ENCODE peak calls at places on chromosomes 13 and 19, in seven cellular contexts. A is body of pancreas, D is lower leg skin, N is hippocampal formation, L is H9, M is GM04504, Q is RPMI7951. E is an unnamed sample.

GRCh38 chr19:46962030-46962570 is 57.5 kb upstream of the NPAS1 start:
- DNase-seq in D (no peak), L (no peak), N (no peak), M (no peak), A (no peak), Q (no peak), E (no peak)

GRCh38 chr19:58510084-58510862 is 1.5 kb downstream of the SLC27A5 start:
- DNase-seq in M (no peak), A (no peak), N (no peak), L (no peak), D (no peak), Q (no peak), E (no peak)

GRCh38 chr13:90402102-90402501 is 945.4 kb upstream of the MIR17HG start:
- DNase-seq in L (no peak), Q (no peak), N (no peak), M (no peak), A (no peak), D (no peak), E (no peak)

GRCh38 chr19:16829822-16830289 is 658 bp downstream of the SIN3B start:
- DNase-seq in M (no peak), A (no peak), L (no peak), Q (no peak), D (no peak), N (no peak), E (no peak)

GRCh38 chr19:2084993-2085720 is 11.0 kb downstream of the MOB3A start:
- DNase-seq in Q (peak), M (no peak), D (peak), L (no peak), A (peak), N (no peak), E (peak)

GRCh38 chr19:38977445-38978314 is 2.1 kb upstream of the FBXO17 start:
- DNase-seq in N (no peak), M (no peak), A (no peak), Q (peak), D (no peak), L (no peak), E (peak)

GRCh38 chr19:6212403-6213265 is 67.1 kb downstream of the MLLT1 start:
- DNase-seq in N (no peak), D (peak), L (no peak), Q (no peak), A (no peak), M (no peak), E (no peak)

GRCh38 chr19:20247016-20247683 is 80.1 kb downstream of the ZNF486 start:
- DNase-seq in M (peak), D (no peak), Q (no peak), L (peak), A (peak), N (peak), E (peak)

GRCh38 chr13:23558675-23559536 is 11.3 kb upstream of the TNFRSF19 start:
- DNase-seq in N (no peak), D (no peak), M (peak), Q (peak), L (no peak), A (peak), E (peak)

GRCh38 chr19:47225746-47226425 is 5.1 kb downstream of the BBC3 start:
- DNase-seq in N (peak), M (no peak), L (peak), A (peak), Q (peak), D (peak), E (peak)

GRCh38 chr13:68736961-68737360 is 1370.7 kb upstream of the ATXN8OS start:
- DNase-seq in L (no peak), N (no peak), A (no peak), D (no peak), M (no peak), Q (no peak), E (no peak)

GRCh38 chr19:11105014-11105636 is 15.9 kb downstream of the LDLR start:
- DNase-seq in L (no peak), M (no peak), D (no peak), N (no peak), A (no peak), Q (no peak), E (no peak)

GRCh38 chr13:33348366-33348765 is 62.8 kb upstream of the STARD13 start:
- DNase-seq in D (no peak), L (no peak), M (peak), A (no peak), Q (no peak), N (no peak), E (peak)

GRCh38 chr13:20991741-20992520 is 69.5 kb downstream of the LATS2 start:
- DNase-seq in L (no peak), A (no peak), N (no peak), Q (no peak), D (peak), M (no peak), E (no peak)

GRCh38 chr13:48580185-48580803 is 47.4 kb upstream of the RCBTB2 start:
- DNase-seq in N (peak), M (peak), A (peak), D (peak), L (no peak), Q (peak), E (peak)

GRCh38 chr13:79060216-79060615 is 345.8 kb downstream of the RBM26 start:
- DNase-seq in Q (no peak), D (no peak), N (no peak), A (no peak), L (no peak), M (no peak), E (no peak)

GRCh38 chr13:27353653-27354052 is 70.8 kb upstream of the GTF3A start:
- DNase-seq in L (no peak), A (no peak), Q (no peak), D (no peak), M (no peak), N (no peak), E (no peak)

GRCh38 chr13:73096173-73097117 is 37.6 kb downstream of the KLF5 start:
- DNase-seq in Q (peak), L (no peak), N (no peak), A (no peak), M (no peak), D (no peak), E (peak)

GRCh38 chr19:10758978-10759377 is 41.1 kb downstream of the DNM2 start:
- DNase-seq in Q (no peak), L (no peak), N (no peak), M (no peak), A (no peak), D (no peak), E (no peak)